ENCODE peak calls at places on chromosomes 12 and 14, in six cellular contexts. P is H1, J is IMR-90, F is H9, T is trophoblast cell, W is mesenchymal stem cell. S is an unnamed sample.

GRCh38 chr12:27285395-27285794 is 41.3 kb downstream of the STK38L start:
- DNase-seq in T (no peak), F (no peak), P (no peak), W (peak), J (peak), S (no peak)

GRCh38 chr12:44875954-44876553 is at the start of gene NELL2:
- DNase-seq in J (no peak), F (peak), W (peak), T (peak), P (peak), S (peak)

GRCh38 chr12:111093428-111094142 is 173.2 kb upstream of the MYL2 start:
- DNase-seq in W (no peak), P (no peak), F (no peak), J (no peak), T (no peak), S (no peak)

GRCh38 chr14:97379091-97379531 is 581.9 kb downstream of the VRK1 start:
- DNase-seq in J (no peak), W (no peak), P (no peak), T (no peak), F (peak), S (no peak)

GRCh38 chr14:91300957-91301356 is 56.5 kb upstream of the GPR68 start:
- DNase-seq in W (no peak), P (no peak), T (no peak), F (no peak), J (no peak), S (no peak)

GRCh38 chr12:57213763-57214397 is 2.7 kb upstream of the NXPH4 start:
- DNase-seq in J (no peak), P (no peak), W (no peak), T (peak), F (no peak), S (no peak)

GRCh38 chr12:45214071-45214470 is 1.8 kb upstream of the ANO6 start:
- DNase-seq in P (no peak), F (no peak), T (no peak), W (no peak), J (no peak), S (no peak)

GRCh38 chr12:58067610-58068387 is 126.4 kb downstream of the ATP23 start:
- DNase-seq in J (peak), W (peak), P (no peak), F (no peak), T (peak), S (no peak)

GRCh38 chr12:107435520-107435919 is 250.1 kb upstream of the PWP1 start:
- DNase-seq in F (no peak), J (no peak), P (no peak), T (no peak), W (no peak), S (no peak)

GRCh38 chr12:117508468-117508867 is 147.0 kb upstream of the NOS1 start:
- DNase-seq in W (no peak), F (no peak), J (no peak), T (no peak), P (no peak), S (no peak)

GRCh38 chr12:6317693-6318439 is 7.4 kb downstream of the PLEKHG6 start:
- DNase-seq in P (no peak), F (no peak), W (no peak), J (no peak), T (no peak), S (no peak)
- H4K91ac ChIP-seq in P (no peak), F (no peak), W (no peak), J (no peak), T (no peak), S (no peak)

GRCh38 chr14:21020977-21021545 is 3.8 kb downstream of the NDRG2 start:
- DNase-seq in J (no peak), P (no peak), W (no peak), T (peak), F (no peak), S (no peak)
- H3K27ac ChIP-seq in J (no peak), P (no peak), W (no peak), T (no peak), F (no peak), S (no peak)

GRCh38 chr14:22384167-22384549 is 204.9 kb downstream of the DAD1 start:
- DNase-seq in F (no peak), P (no peak), W (no peak), T (no peak), J (no peak), S (no peak)
- H2AK5ac ChIP-seq in F (no peak), P (no peak), W (peak), T (no peak), J (no peak), S (peak)

GRCh38 chr14:69342928-69343525 is 55.1 kb downstream of the ERH start:
- DNase-seq in F (no peak), W (no peak), P (no peak), T (no peak), J (no peak), S (no peak)
- H4K91ac ChIP-seq in F (no peak), W (no peak), P (no peak), T (no peak), J (no peak), S (no peak)

GRCh38 chr14:83384253-83384652 is 1850.6 kb upstream of the SEL1L start:
- DNase-seq in J (no peak), W (no peak), F (no peak), T (no peak), P (no peak), S (no peak)
- H3K27ac ChIP-seq in J (no peak), W (no peak), F (no peak), T (no peak), P (no peak), S (no peak)

DNA sequence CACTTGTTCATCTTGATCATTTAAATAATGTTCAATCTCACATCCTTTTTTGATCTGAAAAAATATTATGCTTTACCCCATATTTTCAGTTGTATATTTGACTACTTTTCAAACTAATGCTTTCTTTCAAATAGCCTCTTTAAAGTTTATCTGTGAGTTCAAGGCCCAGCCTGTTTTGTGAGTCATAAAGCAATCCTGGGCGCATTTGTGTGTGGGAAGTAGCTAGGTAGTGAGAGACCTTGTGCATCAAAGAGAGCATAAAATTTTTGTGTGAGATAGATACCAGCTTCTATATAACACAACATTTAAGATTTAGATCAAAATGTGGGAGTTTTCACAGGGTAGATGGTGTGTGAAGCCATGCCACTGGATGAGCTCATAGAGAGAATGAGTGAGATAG is 405.6 kb downstream of the NAV3 start:
- DNase-seq in W (no peak), T (peak), F (no peak), J (peak), P (no peak), S (no peak)
- H2AK5ac ChIP-seq in W (no peak), T (no peak), F (no peak), J (no peak), P (no peak), S (no peak)

DNA sequence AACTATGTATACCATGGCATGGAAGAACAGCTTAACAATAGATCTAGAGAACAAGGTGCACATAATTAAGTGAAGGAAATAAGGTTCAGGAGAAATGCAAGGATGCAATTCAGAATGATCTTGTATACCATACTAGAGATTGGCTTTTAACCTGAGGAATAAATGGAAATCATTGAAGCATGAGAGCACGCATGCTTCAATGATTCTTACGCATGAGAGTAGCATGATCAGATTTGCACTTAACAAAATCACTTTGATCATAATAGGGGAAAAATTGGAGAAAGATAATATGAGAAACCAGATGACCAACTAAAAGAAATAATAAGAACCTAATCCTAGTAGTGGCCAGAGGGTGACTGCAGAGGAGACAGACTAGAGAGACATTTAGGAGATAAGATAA is 133.3 kb upstream of the FSCB start:
- DNase-seq in J (no peak), P (no peak), F (no peak), W (no peak), T (no peak), S (no peak)
- H4K91ac ChIP-seq in J (no peak), P (no peak), F (no peak), W (no peak), T (no peak), S (no peak)

GRCh38 chr12:96099431-96099830 is 64.0 kb upstream of the LTA4H start:
- DNase-seq in J (no peak), T (no peak), F (no peak), W (no peak), P (no peak), S (no peak)

GRCh38 chr12:96093543-96094196 is 58.3 kb upstream of the LTA4H start:
- DNase-seq in F (no peak), J (no peak), P (no peak), W (no peak), T (peak), S (no peak)

GRCh38 chr12:96098631-96099030 is 63.2 kb upstream of the LTA4H start:
- DNase-seq in T (no peak), P (no peak), J (no peak), F (no peak), W (no peak), S (no peak)

GRCh38 chr12:96091833-96092232 is 56.4 kb upstream of the LTA4H start:
- DNase-seq in P (no peak), J (no peak), F (peak), W (no peak), T (no peak), S (no peak)

DNA sequence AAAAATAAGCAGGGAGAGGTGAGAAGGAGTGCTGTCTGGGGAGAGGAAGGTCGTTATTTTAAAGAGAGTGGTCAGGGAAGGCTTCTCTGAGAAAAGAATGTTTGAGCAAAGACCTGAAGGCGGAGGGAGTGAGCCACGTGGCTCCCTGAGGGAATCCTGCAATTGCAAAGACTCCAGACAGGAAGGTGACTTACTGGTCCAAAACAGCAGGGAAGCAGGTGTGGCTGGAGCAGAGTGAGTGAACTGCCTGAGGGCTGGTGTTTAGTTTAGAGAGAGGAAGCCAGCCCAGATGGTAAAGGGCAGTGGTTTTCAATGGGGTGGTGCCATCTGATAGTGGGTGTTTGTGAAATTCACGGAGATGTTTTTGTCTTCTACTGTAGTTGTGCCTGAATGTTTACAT is 58.8 kb upstream of the LTA4H start:
- DNase-seq in F (peak), W (no peak), P (peak), J (no peak), T (peak), S (no peak)
- H3K27ac ChIP-seq in F (no peak), W (no peak), P (no peak), J (no peak), T (no peak), S (no peak)

GRCh38 chr12:30794020-30794419 is 39.3 kb upstream of the CAPRIN2 start:
- DNase-seq in P (no peak), W (no peak), T (no peak), F (no peak), J (no peak), S (no peak)
- H2AK5ac ChIP-seq in P (no peak), W (peak), T (no peak), F (no peak), J (peak), S (no peak)

S was measured in neuronal stem cell.